ENCODE peak calls at places on chromosomes 13 and 19, in six cellular contexts. One of them, this sample, is unnamed.

GRCh38 chr19:49425922-49426592 is 869 bp downstream of the GFY start:
- DNase-seq in B cell: no peak
- DNase-seq in transverse colon: no peak
- DNase-seq in brain microvascular endothelial cell: no peak
- DNase-seq in RWPE1: peak; percentile 34
- DNase-seq in CD4-positive, alpha-beta T cell: no peak
- DNase-seq in this sample: no peak

GRCh38 chr13:52921194-52921593 is 72.8 kb upstream of the PCDH8 start:
- DNase-seq in transverse colon: no peak
- DNase-seq in RWPE1: no peak
- DNase-seq in B cell: peak; percentile 71
- DNase-seq in CD4-positive, alpha-beta T cell: no peak
- DNase-seq in brain microvascular endothelial cell: no peak
- DNase-seq in this sample: no peak

GRCh38 chr13:29524641-29525040 is 70.8 kb downstream of the SLC7A1 start:
- DNase-seq in CD4-positive, alpha-beta T cell: no peak
- DNase-seq in RWPE1: no peak
- DNase-seq in brain microvascular endothelial cell: no peak
- DNase-seq in transverse colon: no peak
- DNase-seq in B cell: no peak
- DNase-seq in this sample: no peak

GRCh38 chr13:112464720-112465119 is 88.6 kb downstream of the SPACA7 start:
- DNase-seq in brain microvascular endothelial cell: no peak
- DNase-seq in transverse colon: no peak
- DNase-seq in CD4-positive, alpha-beta T cell: no peak
- DNase-seq in B cell: no peak
- DNase-seq in RWPE1: no peak
- DNase-seq in this sample: no peak

GRCh38 chr13:94705081-94705751 is 7.1 kb downstream of the SOX21 start:
- DNase-seq in RWPE1: no peak
- DNase-seq in brain microvascular endothelial cell: no peak
- DNase-seq in transverse colon: no peak
- DNase-seq in CD4-positive, alpha-beta T cell: no peak
- DNase-seq in B cell: no peak
- DNase-seq in this sample: no peak

GRCh38 chr13:77896536-77896935 is 22.1 kb downstream of the EDNRB start:
- DNase-seq in B cell: no peak
- DNase-seq in RWPE1: no peak
- DNase-seq in brain microvascular endothelial cell: peak; percentile 30
- DNase-seq in CD4-positive, alpha-beta T cell: no peak
- DNase-seq in transverse colon: no peak
- DNase-seq in this sample: peak; percentile 57

GRCh38 chr19:19480688-19481087 is 34.7 kb downstream of the TSSK6 start:
- DNase-seq in CD4-positive, alpha-beta T cell: no peak
- DNase-seq in B cell: no peak
- DNase-seq in transverse colon: no peak
- DNase-seq in brain microvascular endothelial cell: no peak
- DNase-seq in RWPE1: no peak
- DNase-seq in this sample: no peak

GRCh38 chr13:57630661-57631606 is 610 bp upstream of the PCDH17 start:
- DNase-seq in brain microvascular endothelial cell: peak; percentile 3
- DNase-seq in B cell: peak; percentile 0
- DNase-seq in transverse colon: no peak
- DNase-seq in CD4-positive, alpha-beta T cell: no peak
- DNase-seq in RWPE1: peak; percentile 64
- DNase-seq in this sample: no peak

GRCh38 chr13:44035400-44035799 is 155.7 kb downstream of the LACC1 start:
- DNase-seq in transverse colon: no peak
- DNase-seq in RWPE1: no peak
- DNase-seq in CD4-positive, alpha-beta T cell: no peak
- DNase-seq in B cell: no peak
- DNase-seq in brain microvascular endothelial cell: no peak
- DNase-seq in this sample: no peak

GRCh38 chr19:6125571-6125989 is 9.9 kb upstream of the ACSBG2 start:
- DNase-seq in CD4-positive, alpha-beta T cell: peak; percentile 49
- DNase-seq in brain microvascular endothelial cell: peak; percentile 60
- DNase-seq in transverse colon: peak; percentile 71
- DNase-seq in B cell: peak; percentile 80
- DNase-seq in RWPE1: peak; percentile 68
- DNase-seq in this sample: peak; percentile 84

GRCh38 chr13:55661505-55661904 is 1479.2 kb upstream of the PRR20A start:
- DNase-seq in transverse colon: no peak
- DNase-seq in B cell: no peak
- DNase-seq in RWPE1: no peak
- DNase-seq in CD4-positive, alpha-beta T cell: no peak
- DNase-seq in brain microvascular endothelial cell: no peak
- DNase-seq in this sample: no peak

GRCh38 chr19:56351208-56351607 is 36.6 kb upstream of the ZSCAN5A start:
- DNase-seq in B cell: no peak
- DNase-seq in RWPE1: no peak
- DNase-seq in CD4-positive, alpha-beta T cell: no peak
- DNase-seq in transverse colon: no peak
- DNase-seq in brain microvascular endothelial cell: no peak
- DNase-seq in this sample: no peak

GRCh38 chr19:56355517-56355916 is 37.8 kb downstream of the ZNF582 start:
- DNase-seq in RWPE1: no peak
- DNase-seq in B cell: no peak
- DNase-seq in transverse colon: no peak
- DNase-seq in CD4-positive, alpha-beta T cell: no peak
- DNase-seq in brain microvascular endothelial cell: no peak
- DNase-seq in this sample: no peak

GRCh38 chr19:56347163-56347778 is 32.6 kb upstream of the ZSCAN5A start:
- DNase-seq in RWPE1: no peak
- DNase-seq in transverse colon: no peak
- DNase-seq in CD4-positive, alpha-beta T cell: no peak
- DNase-seq in brain microvascular endothelial cell: no peak
- DNase-seq in B cell: no peak
- DNase-seq in this sample: no peak

GRCh38 chr19:56348289-56348877 is 33.7 kb upstream of the ZSCAN5A start:
- DNase-seq in brain microvascular endothelial cell: peak; percentile 16
- DNase-seq in B cell: no peak
- DNase-seq in transverse colon: no peak
- DNase-seq in RWPE1: no peak
- DNase-seq in CD4-positive, alpha-beta T cell: no peak
- DNase-seq in this sample: no peak

DNA sequence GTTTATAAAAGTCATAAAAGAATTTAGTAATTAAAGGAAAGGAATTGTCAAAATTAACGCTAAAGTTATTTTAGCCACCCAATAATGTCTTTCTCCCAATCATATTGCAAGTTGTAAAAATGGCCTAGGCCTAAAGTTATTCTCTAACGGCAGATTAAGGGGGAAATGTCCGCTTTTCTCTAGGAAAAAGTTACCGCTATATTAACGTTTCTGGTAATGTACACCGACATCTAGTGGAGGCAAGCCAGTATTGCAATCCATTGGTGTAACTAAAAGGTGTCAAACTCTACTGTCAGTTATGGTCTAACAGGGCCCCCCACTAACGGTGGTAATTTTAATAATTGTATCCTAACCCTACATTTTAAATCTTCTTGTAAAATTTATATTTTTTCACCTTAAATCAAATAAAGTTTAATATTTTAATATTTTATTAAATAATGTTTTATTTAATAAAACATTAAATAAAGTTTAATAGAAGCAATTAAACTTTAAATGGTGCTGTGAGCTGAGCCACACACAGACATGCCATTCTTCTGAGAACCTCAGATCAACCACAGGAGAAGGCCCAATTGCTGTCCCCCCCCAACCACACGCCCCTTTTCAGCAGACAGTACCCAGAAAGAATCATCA is 35.9 kb upstream of the ZSCAN5A start:
- DNase-seq in brain microvascular endothelial cell: peak; percentile 44
- DNase-seq in transverse colon: peak; percentile 29
- DNase-seq in CD4-positive, alpha-beta T cell: peak; percentile 22
- DNase-seq in B cell: peak; percentile 66
- DNase-seq in RWPE1: peak; percentile 24
- DNase-seq in this sample: peak; percentile 49
- TF ChIP-seq CTCF in brain microvascular endothelial cell: peak; percentile 79
- TF ChIP-seq CTCF in transverse colon: peak; percentile 96
- TF ChIP-seq CTCF in CD4-positive, alpha-beta T cell: peak; percentile 99
- TF ChIP-seq CTCF in B cell: peak; percentile 99
- TF ChIP-seq CTCF in RWPE1: peak; percentile 87
- TF ChIP-seq CTCF in this sample: peak; percentile 93

GRCh38 chr19:40178756-40179155 is 12.5 kb upstream of the MAP3K10 start:
- DNase-seq in CD4-positive, alpha-beta T cell: no peak
- DNase-seq in RWPE1: peak; percentile 46
- DNase-seq in brain microvascular endothelial cell: no peak
- DNase-seq in transverse colon: no peak
- DNase-seq in B cell: no peak
- DNase-seq in this sample: no peak
- TF ChIP-seq CTCF in CD4-positive, alpha-beta T cell: no peak
- TF ChIP-seq CTCF in RWPE1: no peak
- TF ChIP-seq CTCF in brain microvascular endothelial cell: no peak
- TF ChIP-seq CTCF in transverse colon: no peak
- TF ChIP-seq CTCF in B cell: no peak
- TF ChIP-seq CTCF in this sample: no peak

GRCh38 chr13:87538366-87539052 is 132.7 kb upstream of the SLITRK5 start:
- DNase-seq in B cell: no peak
- DNase-seq in brain microvascular endothelial cell: no peak
- DNase-seq in RWPE1: no peak
- DNase-seq in transverse colon: no peak
- DNase-seq in CD4-positive, alpha-beta T cell: no peak
- DNase-seq in this sample: no peak

GRCh38 chr13:87535911-87536310 is 135.3 kb upstream of the SLITRK5 start:
- DNase-seq in RWPE1: peak; percentile 3
- DNase-seq in transverse colon: no peak
- DNase-seq in CD4-positive, alpha-beta T cell: no peak
- DNase-seq in B cell: no peak
- DNase-seq in brain microvascular endothelial cell: no peak
- DNase-seq in this sample: no peak

GRCh38 chr13:87536899-87537298 is 134.3 kb upstream of the SLITRK5 start:
- DNase-seq in transverse colon: no peak
- DNase-seq in B cell: no peak
- DNase-seq in CD4-positive, alpha-beta T cell: no peak
- DNase-seq in brain microvascular endothelial cell: no peak
- DNase-seq in RWPE1: no peak
- DNase-seq in this sample: no peak

GRCh38 chr13:87537946-87538345 is 133.2 kb upstream of the SLITRK5 start:
- DNase-seq in B cell: no peak
- DNase-seq in RWPE1: no peak
- DNase-seq in transverse colon: no peak
- DNase-seq in brain microvascular endothelial cell: no peak
- DNase-seq in CD4-positive, alpha-beta T cell: no peak
- DNase-seq in this sample: no peak

DNA sequence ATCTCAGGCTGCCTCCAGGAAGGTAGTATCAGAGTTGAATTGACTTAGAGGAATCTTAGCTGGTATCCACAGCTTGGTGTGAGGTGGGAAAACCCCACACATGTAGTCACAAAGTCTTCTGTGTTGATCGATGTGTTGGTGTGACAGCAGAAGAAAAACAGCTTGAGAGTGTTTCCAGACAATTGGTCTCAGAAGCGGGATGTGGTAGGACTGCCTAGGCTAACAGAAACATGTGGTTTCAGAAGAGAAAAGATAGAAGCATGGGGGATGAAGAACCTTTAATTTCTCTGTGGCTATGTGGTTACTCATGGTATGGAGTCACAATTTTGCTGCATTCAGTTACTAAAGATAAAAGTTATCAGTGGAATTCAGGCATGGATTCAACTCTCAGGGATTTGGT is 134.7 kb upstream of the SLITRK5 start:
- DNase-seq in transverse colon: no peak
- DNase-seq in brain microvascular endothelial cell: no peak
- DNase-seq in CD4-positive, alpha-beta T cell: no peak
- DNase-seq in RWPE1: no peak
- DNase-seq in B cell: no peak
- DNase-seq in this sample: no peak
- TF ChIP-seq CTCF in transverse colon: no peak
- TF ChIP-seq CTCF in brain microvascular endothelial cell: no peak
- TF ChIP-seq CTCF in CD4-positive, alpha-beta T cell: no peak
- TF ChIP-seq CTCF in RWPE1: no peak
- TF ChIP-seq CTCF in B cell: no peak
- TF ChIP-seq CTCF in this sample: no peak

GRCh38 chr19:45498411-45499195 is at the start of gene PPM1N:
- DNase-seq in transverse colon: no peak
- DNase-seq in B cell: peak; percentile 84
- DNase-seq in RWPE1: no peak
- DNase-seq in brain microvascular endothelial cell: no peak
- DNase-seq in CD4-positive, alpha-beta T cell: peak; percentile 58
- DNase-seq in this sample: peak; percentile 19
- TF ChIP-seq CTCF in transverse colon: no peak
- TF ChIP-seq CTCF in B cell: peak; percentile 47
- TF ChIP-seq CTCF in RWPE1: peak; percentile 19
- TF ChIP-seq CTCF in brain microvascular endothelial cell: no peak
- TF ChIP-seq CTCF in CD4-positive, alpha-beta T cell: peak; percentile 35
- TF ChIP-seq CTCF in this sample: no peak

DNA sequence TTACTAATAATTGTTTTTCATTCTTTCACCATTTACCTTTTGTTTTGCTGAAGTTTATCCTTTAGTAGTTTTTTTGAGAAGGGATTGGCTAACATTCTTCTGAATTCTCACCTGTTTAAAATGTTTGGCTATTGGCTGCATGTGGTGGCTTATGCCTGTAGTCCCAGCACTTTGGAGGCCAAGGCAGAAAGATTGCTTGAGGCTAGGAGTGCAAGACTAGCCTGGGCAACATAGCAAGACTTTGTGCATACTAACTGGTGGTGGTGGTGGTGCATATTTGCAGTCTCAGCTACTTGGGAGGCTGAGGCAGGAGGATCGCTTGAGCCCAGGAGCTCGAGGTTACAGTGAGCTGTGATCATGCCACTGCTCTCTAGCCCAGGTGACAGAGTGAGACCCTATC is 27.5 kb upstream of the RNF113B start:
- DNase-seq in B cell: no peak
- DNase-seq in transverse colon: no peak
- DNase-seq in brain microvascular endothelial cell: no peak
- DNase-seq in CD4-positive, alpha-beta T cell: no peak
- DNase-seq in RWPE1: no peak
- DNase-seq in this sample: no peak
- TF ChIP-seq CTCF in B cell: no peak
- TF ChIP-seq CTCF in transverse colon: no peak
- TF ChIP-seq CTCF in brain microvascular endothelial cell: no peak
- TF ChIP-seq CTCF in CD4-positive, alpha-beta T cell: no peak
- TF ChIP-seq CTCF in RWPE1: no peak
- TF ChIP-seq CTCF in this sample: no peak

DNA sequence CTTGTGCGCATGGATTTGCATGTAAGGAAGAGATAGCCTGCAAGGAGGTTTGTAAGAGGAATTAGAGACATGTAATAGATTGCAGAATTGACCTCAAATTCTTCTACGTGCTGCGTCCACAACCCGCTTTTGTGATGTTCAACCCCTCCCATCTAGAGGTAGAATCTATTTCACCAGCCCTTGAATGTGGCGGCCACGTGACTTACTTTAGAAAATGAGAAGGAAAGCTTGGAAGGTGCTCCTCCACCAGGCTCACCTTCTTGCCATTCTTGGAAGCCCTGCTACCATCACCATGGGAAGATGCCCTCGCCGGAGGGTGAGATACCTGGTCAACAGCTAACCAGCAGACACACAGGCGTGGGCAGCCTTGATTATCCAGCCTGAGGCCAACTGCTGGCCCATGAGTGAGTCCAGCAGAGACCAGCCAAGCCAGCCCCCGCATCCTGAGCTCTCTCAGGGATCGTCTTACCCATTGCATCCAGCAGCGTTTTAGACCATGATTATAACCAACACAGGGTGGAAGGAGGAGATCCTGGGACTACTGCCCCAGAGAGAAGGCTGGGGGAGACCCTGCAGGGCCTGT is 7.6 kb upstream of the PEPD start:
- DNase-seq in brain microvascular endothelial cell: no peak
- DNase-seq in RWPE1: no peak
- DNase-seq in B cell: no peak
- DNase-seq in transverse colon: no peak
- DNase-seq in CD4-positive, alpha-beta T cell: no peak
- DNase-seq in this sample: no peak
- TF ChIP-seq CTCF in brain microvascular endothelial cell: no peak
- TF ChIP-seq CTCF in RWPE1: no peak
- TF ChIP-seq CTCF in B cell: no peak
- TF ChIP-seq CTCF in transverse colon: no peak
- TF ChIP-seq CTCF in CD4-positive, alpha-beta T cell: no peak
- TF ChIP-seq CTCF in this sample: no peak